ENCODE peak calls at places on chromosome 12, in seven cellular contexts. Y is CD8-positive, alpha-beta T cell; D is A549; M is fibroblast of lung; B is GM12878; U is ascending aorta; F is stomach. Q is an unnamed sample.
A peak's percentile ranks its signal among the peaks of the same experiment; 100 is the strongest.

GRCh38 chr12:124915249-124916236 is 1.1 kb upstream of the UBC start:
- DNase-seq in M (peak; percentile 51), B (no peak), F (peak; percentile 60), D (peak; percentile 86), Y (no peak), U (no peak), Q (no peak)

GRCh38 chr12:46131729-46132128 is 137.1 kb downstream of the SLC38A1 start:
- DNase-seq in D (peak; percentile 50), Y (no peak), B (no peak), M (no peak), F (no peak), U (no peak), Q (no peak)

GRCh38 chr12:31876568-31877424 is 82.4 kb upstream of the RESF1 start:
- DNase-seq in B (no peak), Y (no peak), F (no peak), M (no peak), D (no peak), U (no peak), Q (no peak)

GRCh38 chr12:79886917-79887519 is 47.9 kb downstream of the PPP1R12A start:
- DNase-seq in D (peak; percentile 65), Y (no peak), U (no peak), M (peak; percentile 78), B (peak; percentile 23), F (no peak), Q (no peak)

GRCh38 chr12:113161415-113162016 is 12.0 kb downstream of the CFAP73 start:
- DNase-seq in U (no peak), D (peak; percentile 85), F (no peak), Y (no peak), B (no peak), M (no peak), Q (no peak)

GRCh38 chr12:118544569-118544968 is 168.2 kb downstream of the SUDS3 start:
- DNase-seq in F (no peak), U (no peak), B (no peak), Y (no peak), D (peak; percentile 27), M (no peak), Q (no peak)

GRCh38 chr12:124720019-124720686 is 143.5 kb downstream of the SCARB1 start:
- DNase-seq in U (no peak), F (no peak), D (peak; percentile 53), Y (no peak), B (no peak), M (peak; percentile 43), Q (no peak)

GRCh38 chr12:94404854-94405253 is 54.8 kb downstream of the CEP83 start:
- DNase-seq in U (no peak), M (no peak), Y (no peak), F (no peak), B (no peak), D (no peak), Q (no peak)

GRCh38 chr12:115923851-115924250 is 353.6 kb downstream of the MED13L start:
- DNase-seq in D (no peak), F (no peak), B (no peak), M (no peak), U (no peak), Y (no peak), Q (no peak)

GRCh38 chr12:22188431-22188830 is 142.4 kb downstream of the CMAS start:
- DNase-seq in B (no peak), F (no peak), D (no peak), U (no peak), Y (no peak), M (no peak), Q (no peak)

GRCh38 chr12:5295151-5295550 is 136.8 kb upstream of the NTF3 start:
- DNase-seq in B (no peak), D (no peak), M (no peak), F (no peak), U (no peak), Y (no peak), Q (no peak)

GRCh38 chr12:86647800-86648199 is 391.6 kb upstream of the MGAT4C start:
- DNase-seq in U (no peak), B (no peak), M (no peak), F (no peak), Y (no peak), D (peak; percentile 51), Q (no peak)

GRCh38 chr12:70264067-70264867 is 21.0 kb downstream of the CNOT2 start:
- DNase-seq in D (no peak), Y (no peak), B (no peak), F (no peak), M (no peak), U (no peak), Q (no peak)

GRCh38 chr12:63982787-63983186 is 138.3 kb downstream of the SRGAP1 start:
- DNase-seq in F (no peak), D (no peak), M (no peak), Y (no peak), U (no peak), B (no peak), Q (no peak)

GRCh38 chr12:63976902-63977395 is 132.4 kb downstream of the SRGAP1 start:
- DNase-seq in B (no peak), F (no peak), U (no peak), D (no peak), M (no peak), Y (no peak), Q (no peak)

GRCh38 chr12:63980211-63980610 is 135.7 kb downstream of the SRGAP1 start:
- DNase-seq in B (no peak), U (no peak), Y (no peak), M (no peak), F (no peak), D (no peak), Q (no peak)

GRCh38 chr12:63978519-63978918 is 134.0 kb downstream of the SRGAP1 start:
- DNase-seq in F (no peak), D (peak; percentile 59), Y (no peak), U (no peak), M (peak; percentile 75), B (no peak), Q (no peak)

DNA sequence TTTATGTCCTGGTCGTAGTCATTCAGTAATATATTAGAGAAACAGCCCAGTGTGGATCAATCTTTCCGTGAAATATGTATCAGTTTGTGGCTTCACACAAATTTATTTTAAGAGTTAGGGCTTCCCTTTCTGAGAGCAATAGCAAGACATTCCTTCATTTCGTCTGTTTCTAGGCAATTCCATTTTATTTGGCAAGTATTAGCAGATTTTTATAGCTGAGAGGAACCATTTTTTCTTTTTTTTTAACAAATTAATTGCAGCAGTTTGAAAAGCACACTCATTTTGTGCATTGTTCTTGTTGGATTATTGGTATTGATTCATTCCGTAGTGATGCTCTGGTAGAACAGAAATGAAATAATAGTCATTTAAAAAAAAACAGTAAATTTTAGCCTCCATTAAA is 132.9 kb downstream of the SRGAP1 start:
- DNase-seq in D (no peak), B (no peak), F (no peak), Y (no peak), U (no peak), M (no peak), Q (no peak)
- H3K27ac ChIP-seq in D (peak overlapping the region; percentile 46), B (no peak overlapping the region), F (no peak overlapping the region), Y (no peak overlapping the region), U (no peak overlapping the region), M (peak overlapping the region; percentile 60), Q (no peak overlapping the region)

DNA sequence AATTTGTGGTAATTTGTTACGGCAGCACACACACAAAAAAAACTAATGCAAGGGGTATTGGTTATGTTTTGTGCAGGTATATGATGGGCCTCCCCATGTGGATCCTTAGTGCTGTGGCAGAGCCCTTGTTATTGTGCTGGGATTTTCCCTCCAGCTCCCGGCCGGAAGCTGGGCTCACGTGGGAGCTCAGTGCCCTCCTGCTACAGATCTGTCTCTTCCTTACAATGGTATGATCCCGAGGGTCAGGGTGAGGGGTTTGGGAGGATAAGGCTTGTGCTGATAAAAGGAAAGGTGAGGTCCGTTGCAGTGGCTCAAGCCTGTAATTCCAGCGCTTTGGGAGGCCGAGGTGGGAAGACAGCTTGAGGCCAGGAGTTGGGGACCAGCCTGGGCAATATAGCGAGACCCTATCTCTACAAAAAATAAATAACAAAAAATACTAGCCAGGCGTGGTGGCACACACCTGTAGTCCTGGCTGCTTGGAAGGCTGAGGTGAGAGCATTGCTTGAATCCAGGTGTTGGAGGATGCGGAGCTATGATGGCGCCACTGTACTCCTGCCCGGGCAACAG is 861 bp upstream of the SLC48A1 start:
- DNase-seq in M (no peak), Y (no peak), U (no peak), F (no peak), B (no peak), D (no peak), Q (no peak)
- H3K4me3 ChIP-seq in M (no peak overlapping the region), Y (no peak overlapping the region), U (no peak overlapping the region), F (peak overlapping the region; percentile 82), B (no peak overlapping the region), D (peak overlapping the region; percentile 79), Q (no peak overlapping the region)

DNA sequence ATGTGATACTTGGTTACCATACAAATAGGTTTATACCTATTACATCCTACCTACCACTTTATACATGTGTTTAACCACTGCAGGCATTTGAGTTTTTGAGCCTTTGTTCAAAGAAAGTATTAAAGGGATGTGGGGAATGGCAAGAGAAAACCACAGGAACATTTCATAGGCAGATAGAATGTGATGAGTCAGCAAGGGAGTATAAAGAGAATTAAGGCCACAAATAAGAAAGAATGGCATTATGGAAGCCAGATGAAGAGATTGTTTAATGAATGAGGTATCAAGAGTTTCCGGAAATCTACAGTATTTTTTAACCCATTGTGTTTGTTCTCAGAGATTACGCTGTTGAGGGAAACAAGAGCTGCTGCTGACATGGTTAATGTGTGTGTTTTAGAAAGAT is 66.9 kb downstream of the METTL25 start:
- DNase-seq in F (no peak), D (no peak), M (peak; percentile 27), B (no peak), U (no peak), Y (no peak), Q (no peak)
- H3K27ac ChIP-seq in F (no peak overlapping the region), D (no peak overlapping the region), M (no peak overlapping the region), B (no peak overlapping the region), U (no peak overlapping the region), Y (no peak overlapping the region), Q (no peak overlapping the region)

DNA sequence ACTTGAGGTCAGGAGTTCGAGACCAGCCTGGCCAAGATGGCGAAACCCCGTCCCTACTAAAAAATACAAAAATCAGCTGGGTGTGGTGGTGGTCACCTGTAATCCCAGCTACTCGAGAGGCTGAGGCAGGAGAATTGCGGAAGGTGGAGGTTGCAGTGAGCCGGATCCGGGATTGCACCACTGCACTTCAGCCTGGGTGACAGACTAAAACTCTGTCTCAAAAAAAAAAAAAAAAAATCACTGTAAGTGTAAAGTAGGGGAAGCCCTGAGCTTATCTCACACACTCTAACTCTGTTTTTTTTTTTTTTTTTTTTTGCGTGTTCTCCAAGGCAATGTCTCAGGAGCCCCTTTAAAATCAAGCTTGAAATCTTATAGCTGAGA is 421 bp upstream of the RBMS2 start:
- DNase-seq in U (no peak), D (no peak), F (no peak), Y (no peak), B (no peak), M (no peak), Q (no peak)
- H3K4me3 ChIP-seq in U (peak overlapping the region; percentile 71), D (peak overlapping the region; percentile 66), F (peak overlapping the region; percentile 47), Y (peak overlapping the region; percentile 50), B (peak overlapping the region; percentile 55), M (peak overlapping the region; percentile 62), Q (peak overlapping the region; percentile 64)

Q was measured in CD4-positive, CD25-positive, alpha-beta regulatory T cell.